ENCODE peak calls at places on chromosomes 12 and 14, in seven cellular contexts. One of them, this sample, is unnamed.

GRCh38 chr14:101119830-101120571 is 216.5 kb upstream of the RTL1 start:
- DNase-seq in lower lobe of right lung: no peak
- DNase-seq in heart left ventricle: no peak
- DNase-seq in right cardiac atrium: no peak
- DNase-seq in omental fat pad: peak
- DNase-seq in SHP77 treated with DMSO at 0.1 percent for 48 hours: no peak
- DNase-seq in NCI-H1092 treated with DMSO at 0.1 percent for 48 hours: peak
- DNase-seq in this sample: no peak

GRCh38 chr12:6221146-6221545 is 20.9 kb downstream of the CD9 start:
- DNase-seq in lower lobe of right lung: no peak
- DNase-seq in heart left ventricle: no peak
- DNase-seq in right cardiac atrium: peak
- DNase-seq in omental fat pad: no peak
- DNase-seq in SHP77 treated with DMSO at 0.1 percent for 48 hours: no peak
- DNase-seq in NCI-H1092 treated with DMSO at 0.1 percent for 48 hours: no peak
- DNase-seq in this sample: no peak

GRCh38 chr14:70425349-70425748 is 8.5 kb upstream of the SYNJ2BP start:
- DNase-seq in lower lobe of right lung: no peak
- DNase-seq in heart left ventricle: no peak
- DNase-seq in right cardiac atrium: peak
- DNase-seq in omental fat pad: no peak
- DNase-seq in SHP77 treated with DMSO at 0.1 percent for 48 hours: no peak
- DNase-seq in NCI-H1092 treated with DMSO at 0.1 percent for 48 hours: no peak
- DNase-seq in this sample: no peak

GRCh38 chr14:35390577-35391387 is 13.8 kb downstream of the NFKBIA start:
- DNase-seq in lower lobe of right lung: no peak
- DNase-seq in heart left ventricle: no peak
- DNase-seq in right cardiac atrium: no peak
- DNase-seq in omental fat pad: no peak
- DNase-seq in SHP77 treated with DMSO at 0.1 percent for 48 hours: peak
- DNase-seq in NCI-H1092 treated with DMSO at 0.1 percent for 48 hours: no peak
- DNase-seq in this sample: peak

GRCh38 chr12:110270125-110270962 is 10.7 kb upstream of the ATP2A2 start:
- DNase-seq in lower lobe of right lung: no peak
- DNase-seq in heart left ventricle: peak
- DNase-seq in right cardiac atrium: peak
- DNase-seq in omental fat pad: no peak
- DNase-seq in SHP77 treated with DMSO at 0.1 percent for 48 hours: peak
- DNase-seq in NCI-H1092 treated with DMSO at 0.1 percent for 48 hours: peak
- DNase-seq in this sample: no peak

GRCh38 chr14:104975481-104976197 is 2.5 kb downstream of the AHNAK2 start:
- DNase-seq in lower lobe of right lung: peak
- DNase-seq in heart left ventricle: no peak
- DNase-seq in right cardiac atrium: peak
- DNase-seq in omental fat pad: no peak
- DNase-seq in SHP77 treated with DMSO at 0.1 percent for 48 hours: no peak
- DNase-seq in NCI-H1092 treated with DMSO at 0.1 percent for 48 hours: no peak
- DNase-seq in this sample: no peak

GRCh38 chr12:121108492-121108891 is 24.2 kb upstream of the P2RX7 start:
- DNase-seq in lower lobe of right lung: no peak
- DNase-seq in heart left ventricle: no peak
- DNase-seq in right cardiac atrium: no peak
- DNase-seq in omental fat pad: no peak
- DNase-seq in SHP77 treated with DMSO at 0.1 percent for 48 hours: no peak
- DNase-seq in NCI-H1092 treated with DMSO at 0.1 percent for 48 hours: no peak
- DNase-seq in this sample: no peak

GRCh38 chr14:105050551-105050897 is 14.7 kb downstream of the GPR132 start:
- DNase-seq in lower lobe of right lung: peak
- DNase-seq in heart left ventricle: no peak
- DNase-seq in right cardiac atrium: no peak
- DNase-seq in omental fat pad: no peak
- DNase-seq in SHP77 treated with DMSO at 0.1 percent for 48 hours: no peak
- DNase-seq in NCI-H1092 treated with DMSO at 0.1 percent for 48 hours: peak
- DNase-seq in this sample: no peak

GRCh38 chr14:64213853-64214570 is 80.2 kb downstream of the ESR2 start:
- DNase-seq in lower lobe of right lung: no peak
- DNase-seq in heart left ventricle: no peak
- DNase-seq in right cardiac atrium: no peak
- DNase-seq in omental fat pad: no peak
- DNase-seq in SHP77 treated with DMSO at 0.1 percent for 48 hours: no peak
- DNase-seq in NCI-H1092 treated with DMSO at 0.1 percent for 48 hours: no peak
- DNase-seq in this sample: no peak

GRCh38 chr12:69821441-69822204 is 3.4 kb upstream of the MYRFL start:
- DNase-seq in lower lobe of right lung: no peak
- DNase-seq in heart left ventricle: no peak
- DNase-seq in right cardiac atrium: no peak
- DNase-seq in omental fat pad: no peak
- DNase-seq in SHP77 treated with DMSO at 0.1 percent for 48 hours: no peak
- DNase-seq in NCI-H1092 treated with DMSO at 0.1 percent for 48 hours: peak
- DNase-seq in this sample: no peak

This sample was measured in immature natural killer cell.